ENCODE peak calls at places on chromosomes 6 and 20, in six cellular contexts. One of them, this sample, is unnamed.

GRCh38 chr20:8127553-8128255 is 4.4 kb upstream of the PLCB1 start:
- DNase-seq in K562: no peak
- DNase-seq in GM12878: peak; percentile 73
- DNase-seq in SK-N-SH: no peak
- DNase-seq in HepG2: no peak
- DNase-seq in IMR-90: peak; percentile 42
- DNase-seq in this sample: no peak

GRCh38 chr20:49248301-49248700 is 29.1 kb downstream of the DDX27 start:
- DNase-seq in SK-N-SH: no peak
- DNase-seq in GM12878: no peak
- DNase-seq in HepG2: no peak
- DNase-seq in IMR-90: no peak
- DNase-seq in K562: no peak
- DNase-seq in this sample: no peak

GRCh38 chr6:161244725-161245124 is 29.1 kb downstream of the AGPAT4 start:
- DNase-seq in K562: peak; percentile 80
- DNase-seq in HepG2: no peak
- DNase-seq in IMR-90: no peak
- DNase-seq in GM12878: no peak
- DNase-seq in SK-N-SH: no peak
- DNase-seq in this sample: no peak

GRCh38 chr6:48835421-48835958 is 627.6 kb downstream of the MMUT start:
- DNase-seq in IMR-90: no peak
- DNase-seq in SK-N-SH: no peak
- DNase-seq in HepG2: no peak
- DNase-seq in K562: no peak
- DNase-seq in GM12878: no peak
- DNase-seq in this sample: no peak

GRCh38 chr20:53805895-53806384 is 212.3 kb upstream of the ZNF217 start:
- DNase-seq in HepG2: no peak
- DNase-seq in GM12878: no peak
- DNase-seq in IMR-90: peak; percentile 81
- DNase-seq in SK-N-SH: no peak
- DNase-seq in K562: no peak
- DNase-seq in this sample: peak; percentile 92

GRCh38 chr6:167125405-167125804 is 2.5 kb downstream of the CCR6 start:
- DNase-seq in IMR-90: no peak
- DNase-seq in K562: no peak
- DNase-seq in SK-N-SH: no peak
- DNase-seq in HepG2: no peak
- DNase-seq in GM12878: no peak
- DNase-seq in this sample: no peak

GRCh38 chr20:46979603-46980241 is 85.1 kb downstream of the EYA2 start:
- DNase-seq in IMR-90: no peak
- DNase-seq in HepG2: no peak
- DNase-seq in SK-N-SH: no peak
- DNase-seq in K562: no peak
- DNase-seq in GM12878: peak; percentile 20
- DNase-seq in this sample: no peak

GRCh38 chr20:57450419-57450818 is 59.2 kb downstream of the RBM38 start:
- DNase-seq in K562: peak; percentile 55
- DNase-seq in HepG2: no peak
- DNase-seq in GM12878: peak; percentile 71
- DNase-seq in IMR-90: peak; percentile 13
- DNase-seq in SK-N-SH: peak; percentile 92
- DNase-seq in this sample: no peak

GRCh38 chr20:62603021-62603906 is 39.0 kb upstream of the SLCO4A1 start:
- DNase-seq in SK-N-SH: no peak
- DNase-seq in K562: no peak
- DNase-seq in HepG2: no peak
- DNase-seq in IMR-90: peak; percentile 47
- DNase-seq in GM12878: no peak
- DNase-seq in this sample: no peak

GRCh38 chr6:38567436-38567835 is 72.3 kb downstream of the BTBD9 start:
- DNase-seq in IMR-90: peak; percentile 93
- DNase-seq in HepG2: no peak
- DNase-seq in SK-N-SH: peak; percentile 60
- DNase-seq in K562: no peak
- DNase-seq in GM12878: no peak
- DNase-seq in this sample: no peak

GRCh38 chr6:139920027-139920851 is 545.8 kb upstream of the CITED2 start:
- DNase-seq in HepG2: no peak
- DNase-seq in K562: no peak
- DNase-seq in IMR-90: no peak
- DNase-seq in GM12878: no peak
- DNase-seq in SK-N-SH: no peak
- DNase-seq in this sample: no peak

GRCh38 chr6:135644394-135644793 is 146.9 kb upstream of the AHI1 start:
- DNase-seq in K562: no peak
- DNase-seq in HepG2: no peak
- DNase-seq in SK-N-SH: no peak
- DNase-seq in GM12878: no peak
- DNase-seq in IMR-90: no peak
- DNase-seq in this sample: no peak
- TF ChIP-seq SMC3 in K562: no peak
- TF ChIP-seq SMC3 in HepG2: no peak
- TF ChIP-seq SMC3 in SK-N-SH: no peak
- TF ChIP-seq SMC3 in GM12878: no peak
- TF ChIP-seq SMC3 in IMR-90: no peak
- TF ChIP-seq SMC3 in this sample: no peak

GRCh38 chr20:11261533-11262000 is 587.8 kb upstream of the JAG1 start:
- DNase-seq in GM12878: peak; percentile 38
- DNase-seq in SK-N-SH: no peak
- DNase-seq in IMR-90: peak; percentile 95
- DNase-seq in K562: no peak
- DNase-seq in HepG2: no peak
- DNase-seq in this sample: peak; percentile 35
- TF ChIP-seq SMC3 in GM12878: no peak
- TF ChIP-seq SMC3 in SK-N-SH: no peak
- TF ChIP-seq SMC3 in IMR-90: no peak
- TF ChIP-seq SMC3 in K562: no peak
- TF ChIP-seq SMC3 in HepG2: no peak
- TF ChIP-seq SMC3 in this sample: no peak

GRCh38 chr6:1904494-1904854 is 294.8 kb downstream of the FOXC1 start:
- DNase-seq in GM12878: no peak
- DNase-seq in HepG2: no peak
- DNase-seq in K562: no peak
- DNase-seq in IMR-90: no peak
- DNase-seq in SK-N-SH: peak; percentile 58
- DNase-seq in this sample: no peak
- TF ChIP-seq SMC3 in GM12878: no peak
- TF ChIP-seq SMC3 in HepG2: no peak
- TF ChIP-seq SMC3 in K562: no peak
- TF ChIP-seq SMC3 in IMR-90: no peak
- TF ChIP-seq SMC3 in SK-N-SH: no peak
- TF ChIP-seq SMC3 in this sample: no peak

DNA sequence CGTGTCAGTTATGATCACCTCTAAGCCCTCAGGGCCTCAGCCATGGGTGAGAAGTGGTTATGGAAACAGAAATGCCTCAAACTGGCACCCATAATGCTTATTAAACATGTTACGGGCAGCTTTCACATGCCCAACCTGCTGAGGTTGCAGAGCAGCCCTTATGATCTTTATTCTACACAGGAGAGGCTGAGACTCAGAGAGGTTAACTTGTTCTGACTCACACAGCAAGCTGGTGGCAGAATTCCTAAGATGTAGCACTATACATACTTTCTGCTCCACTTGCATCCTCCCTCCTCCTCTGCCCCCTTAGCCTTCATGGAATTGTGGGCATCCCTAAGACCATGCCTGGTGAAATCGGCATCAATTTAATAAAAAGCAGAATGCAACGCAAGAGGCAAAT is 34.7 kb upstream of the IGF2R start:
- DNase-seq in HepG2: no peak
- DNase-seq in K562: no peak
- DNase-seq in SK-N-SH: no peak
- DNase-seq in GM12878: no peak
- DNase-seq in IMR-90: peak; percentile 34
- DNase-seq in this sample: no peak
- TF ChIP-seq SMC3 in HepG2: no peak
- TF ChIP-seq SMC3 in K562: no peak
- TF ChIP-seq SMC3 in SK-N-SH: no peak
- TF ChIP-seq SMC3 in GM12878: no peak
- TF ChIP-seq SMC3 in IMR-90: no peak
- TF ChIP-seq SMC3 in this sample: no peak

GRCh38 chr6:28522594-28523557 is 2.8 kb upstream of the GPX5 start:
- DNase-seq in GM12878: no peak
- DNase-seq in SK-N-SH: no peak
- DNase-seq in K562: peak; percentile 38
- DNase-seq in IMR-90: no peak
- DNase-seq in HepG2: no peak
- DNase-seq in this sample: no peak

GRCh38 chr6:28530777-28531176 is 5.1 kb downstream of the GPX5 start:
- DNase-seq in SK-N-SH: no peak
- DNase-seq in HepG2: no peak
- DNase-seq in K562: no peak
- DNase-seq in GM12878: no peak
- DNase-seq in IMR-90: no peak
- DNase-seq in this sample: no peak

GRCh38 chr6:28525496-28526039 is at the start of gene GPX5:
- DNase-seq in SK-N-SH: no peak
- DNase-seq in GM12878: no peak
- DNase-seq in HepG2: no peak
- DNase-seq in K562: peak; percentile 68
- DNase-seq in IMR-90: no peak
- DNase-seq in this sample: no peak
- TF ChIP-seq SMC3 in SK-N-SH: no peak
- TF ChIP-seq SMC3 in GM12878: no peak
- TF ChIP-seq SMC3 in HepG2: no peak
- TF ChIP-seq SMC3 in K562: no peak
- TF ChIP-seq SMC3 in IMR-90: no peak
- TF ChIP-seq SMC3 in this sample: no peak